ENCODE peak calls at places on chromosomes 6 and 20, in four cellular contexts. Q is breast epithelium, B is HCT116, N is heart left ventricle. J is an unnamed sample.
A peak's percentile ranks its signal among the peaks of the same experiment; 100 is the strongest.

GRCh38 chr6:147834377-147834776 is 325.9 kb downstream of the SAMD5 start:
- DNase-seq in Q (no peak), N (no peak), B (no peak), J (no peak)

GRCh38 chr6:91099501-91099900 is 512.6 kb upstream of the MAP3K7 start:
- DNase-seq in B (no peak), N (no peak), Q (no peak), J (no peak)

GRCh38 chr20:4602297-4602631 is 119.4 kb upstream of the PRND start:
- DNase-seq in B (no peak), N (no peak), Q (no peak), J (no peak)

GRCh38 chr6:169145476-169145875 is 108.2 kb downstream of the THBS2 start:
- DNase-seq in Q (no peak), B (no peak), N (no peak), J (no peak)

GRCh38 chr6:7073810-7074525 is 33.8 kb upstream of the RREB1 start:
- DNase-seq in N (peak; percentile 64), B (no peak), Q (no peak), J (no peak)

GRCh38 chr6:34795836-34796425 is 4.0 kb downstream of the BLTP3A start:
- DNase-seq in N (no peak), B (no peak), Q (no peak), J (no peak)

GRCh38 chr6:52575490-52575868 is 1.4 kb downstream of the TRAM2 start:
- DNase-seq in B (no peak), Q (no peak), N (no peak), J (no peak)

GRCh38 chr20:33419140-33419974 is 18.0 kb upstream of the CDK5RAP1 start:
- DNase-seq in Q (no peak), B (no peak), N (peak; percentile 82), J (no peak)

GRCh38 chr6:134503542-134504281 is 185.8 kb upstream of the SGK1 start:
- DNase-seq in Q (no peak), B (no peak), N (no peak), J (no peak)

GRCh38 chr6:100134703-100135102 is 140.7 kb upstream of the MCHR2 start:
- DNase-seq in B (no peak), N (no peak), Q (no peak), J (no peak)

GRCh38 chr6:14612016-14612415 is 494.4 kb downstream of the CD83 start:
- DNase-seq in N (no peak), Q (no peak), B (no peak), J (no peak)

GRCh38 chr6:56551409-56552120 is 91.1 kb downstream of the DST start:
- DNase-seq in Q (no peak), B (no peak), N (no peak), J (no peak)

GRCh38 chr20:58267389-58268215 is 39.1 kb upstream of the ANKRD60 start:
- DNase-seq in B (no peak), Q (no peak), N (no peak), J (no peak)

GRCh38 chr6:125102901-125103300 is 50.7 kb upstream of the TPD52L1 start:
- DNase-seq in Q (no peak), B (peak; percentile 21), N (no peak), J (no peak)

GRCh38 chr6:126047648-126048047 is 61.3 kb downstream of the TRMT11 start:
- DNase-seq in B (no peak), N (no peak), Q (no peak), J (no peak)

GRCh38 chr6:40640591-40641293 is 53.6 kb upstream of the LRFN2 start:
- DNase-seq in Q (no peak), B (no peak), N (no peak), J (no peak)

GRCh38 chr20:43603124-43603523 is 12.4 kb downstream of the IFT52 start:
- DNase-seq in N (no peak), Q (no peak), B (no peak), J (no peak)

GRCh38 chr20:23606652-23607049 is 934 bp upstream of the CST9 start:
- DNase-seq in B (peak; percentile 54), N (peak; percentile 88), Q (peak; percentile 85), J (peak; percentile 79)

GRCh38 chr6:45595010-45595851 is 217.5 kb upstream of the SUPT3H start:
- DNase-seq in N (no peak), Q (no peak), B (no peak), J (no peak)

GRCh38 chr6:131519670-131520436 is 53.2 kb upstream of the ARG1 start:
- DNase-seq in B (peak; percentile 40), Q (no peak), N (no peak), J (no peak)

GRCh38 chr6:98928688-98929087 is 19.1 kb downstream of the FBXL4 start:
- DNase-seq in N (no peak), B (no peak), Q (no peak), J (no peak)

GRCh38 chr6:24719125-24719931 is at the start of gene C6orf62:
- DNase-seq in B (no peak), Q (no peak), N (no peak), J (no peak)

DNA sequence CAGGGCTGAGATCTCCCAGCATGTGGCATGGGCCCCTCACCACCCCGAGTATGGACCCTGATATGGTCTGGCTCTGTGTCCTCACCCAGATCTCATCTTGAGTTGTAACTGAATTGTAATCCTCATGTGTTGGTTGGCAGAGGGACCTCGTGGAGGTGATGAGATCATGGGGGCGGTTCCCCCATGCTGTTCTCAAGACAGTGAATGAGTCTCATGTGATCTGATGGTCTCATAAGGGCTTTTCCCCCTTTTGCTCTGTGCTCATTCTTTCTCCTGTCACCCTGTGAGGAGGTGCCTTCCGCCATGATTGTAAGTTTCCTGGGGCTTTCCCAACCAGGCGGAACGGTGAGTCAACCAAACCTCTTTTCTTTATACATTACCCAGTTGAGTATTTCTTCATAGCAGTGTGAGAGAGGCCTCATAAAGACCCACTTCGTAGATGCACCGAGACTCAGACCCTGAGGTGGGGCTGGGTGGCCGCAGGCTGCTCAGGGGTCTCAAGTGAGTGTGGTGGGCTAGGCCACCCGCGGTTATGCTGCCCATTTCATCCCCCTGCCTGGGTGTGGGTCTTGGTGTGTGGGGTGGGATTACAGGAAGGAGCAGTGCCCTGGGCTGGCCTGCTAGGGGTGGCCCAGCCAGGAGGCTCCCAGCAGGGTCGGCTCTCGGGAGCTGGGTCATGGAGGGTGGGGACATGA is 26.2 kb upstream of the GATA5 start:
- DNase-seq in Q (no peak), N (no peak), B (no peak), J (no peak)
- TF ChIP-seq POLR2A in Q (no peak), N (no peak), B (no peak), J (no peak)

DNA sequence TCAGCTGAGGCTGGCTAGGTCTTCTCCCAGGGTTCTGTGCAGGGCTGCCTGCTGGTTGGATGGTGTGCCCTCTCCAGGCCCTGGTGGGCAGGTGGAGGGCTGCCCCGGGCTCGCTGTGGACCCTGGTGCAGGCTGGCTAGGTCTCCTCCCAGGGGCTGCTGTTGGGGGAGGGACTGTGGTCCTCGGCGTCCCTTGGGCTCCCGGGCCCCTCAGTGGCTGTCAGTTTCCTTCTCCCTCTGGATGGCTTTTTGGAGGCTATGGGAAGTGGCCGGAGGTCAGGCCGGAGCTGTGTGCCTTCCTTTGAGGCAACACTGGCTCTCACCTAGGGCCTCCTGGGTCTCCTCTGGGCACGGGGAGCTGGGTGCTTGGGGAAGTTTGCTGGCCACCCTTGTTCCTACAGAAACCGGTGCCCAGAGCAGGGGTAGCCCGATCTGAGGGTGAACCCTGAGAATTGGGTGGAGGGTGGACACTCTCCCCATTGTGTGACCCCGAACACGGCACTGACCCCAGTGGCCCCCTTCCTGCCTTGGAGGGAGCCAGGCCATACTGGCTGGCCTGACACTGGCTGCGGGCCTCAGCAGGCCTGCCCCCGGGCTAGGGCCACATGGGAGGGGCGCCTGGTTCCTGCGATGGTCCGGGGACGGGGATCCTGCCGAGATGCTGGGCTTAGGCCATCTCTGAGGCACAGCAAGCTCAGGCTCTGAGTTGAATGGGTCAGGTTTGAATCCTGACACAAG is 3.8 kb upstream of the CABLES2 start:
- DNase-seq in N (no peak), B (no peak), Q (no peak), J (no peak)
- H3K4me1 ChIP-seq in N (no peaks in the 10 kb centered on the region), B (peaks cover 33% of the 10 kb centered on the region), Q (peaks cover 26% of the 10 kb centered on the region), J (peaks cover 6% of the 10 kb centered on the region)

GRCh38 chr6:37435816-37436215 is 2.8 kb downstream of the CMTR1 start:
- DNase-seq in N (no peak), Q (no peak), B (no peak), J (no peak)

GRCh38 chr6:37433657-37434271 is 743 bp downstream of the CMTR1 start:
- DNase-seq in N (peak; percentile 64), B (no peak), Q (no peak), J (peak; percentile 50)

GRCh38 chr6:37432590-37432915 is 468 bp upstream of the CMTR1 start:
- DNase-seq in B (no peak), Q (no peak), N (no peak), J (no peak)

GRCh38 chr6:37435373-37435772 is 2.4 kb downstream of the CMTR1 start:
- DNase-seq in B (no peak), Q (no peak), N (no peak), J (no peak)

GRCh38 chr6:37432916-37433656 is at the start of gene CMTR1:
- DNase-seq in Q (peak; percentile 93), N (peak; percentile 99), B (peak; percentile 62), J (peak; percentile 98)
- TF ChIP-seq POLR2A in Q (peak; percentile 53), N (no peak), B (peak; percentile 82), J (peak; percentile 74)

GRCh38 chr20:19784511-19785172 is 26.6 kb downstream of the RIN2 start:
- DNase-seq in Q (peak; percentile 59), B (peak; percentile 77), N (no peak), J (peak; percentile 54)

GRCh38 chr20:19785886-19786285 is 27.8 kb downstream of the RIN2 start:
- DNase-seq in B (no peak), Q (no peak), N (no peak), J (no peak)

GRCh38 chr20:19782669-19783068 is 24.6 kb downstream of the RIN2 start:
- DNase-seq in Q (no peak), N (no peak), B (no peak), J (no peak)

GRCh38 chr20:19785173-19785799 is 27.2 kb downstream of the RIN2 start:
- DNase-seq in B (no peak), Q (no peak), N (no peak), J (no peak)

DNA sequence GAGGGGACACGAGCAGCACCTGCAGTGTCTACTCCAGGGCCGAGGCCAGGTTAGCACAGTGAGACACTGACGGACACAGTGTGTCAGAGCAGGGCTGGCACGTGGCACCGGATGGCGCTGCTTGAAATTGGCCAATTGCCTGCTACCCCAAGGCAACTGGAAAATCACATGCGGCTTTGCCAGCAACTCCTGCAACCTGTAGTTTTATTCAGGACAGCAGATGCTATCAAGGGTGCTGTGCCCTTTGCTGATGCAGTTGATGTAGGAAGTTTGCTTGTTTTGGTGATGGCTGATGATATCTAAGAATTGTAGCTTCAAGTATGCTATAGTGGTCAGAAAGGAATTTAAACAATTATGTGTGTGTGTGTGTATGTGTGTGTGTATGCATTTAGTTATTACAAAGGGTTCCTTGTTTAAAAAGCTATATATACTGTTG is 25.9 kb downstream of the RIN2 start:
- DNase-seq in Q (peak; percentile 89), B (no peak), N (peak; percentile 72), J (peak; percentile 54)
- H3K4me1 ChIP-seq in Q (peaks cover 28% of the 10 kb centered on the region), B (peaks cover 17% of the 10 kb centered on the region), N (peaks cover 12% of the 10 kb centered on the region), J (peaks cover 13% of the 10 kb centered on the region)

GRCh38 chr20:35702051-35702823 is 3.0 kb downstream of the ROMO1 start:
- DNase-seq in Q (no peak), B (no peak), N (no peak), J (no peak)
- TF ChIP-seq POLR2A in Q (no peak), B (no peak), N (no peak), J (peak; percentile 6)

GRCh38 chr6:136435096-136435495 is 115.1 kb downstream of the MAP7 start:
- DNase-seq in B (no peak), Q (no peak), N (no peak), J (no peak)

GRCh38 chr6:136440187-136440582 is 110.0 kb downstream of the MAP7 start:
- DNase-seq in N (no peak), B (no peak), Q (no peak), J (no peak)

GRCh38 chr6:136439514-136440186 is 110.6 kb downstream of the MAP7 start:
- DNase-seq in Q (no peak), N (no peak), B (no peak), J (no peak)

GRCh38 chr6:136438445-136438844 is 111.8 kb downstream of the MAP7 start:
- DNase-seq in N (no peak), Q (no peak), B (no peak), J (no peak)

GRCh38 chr6:136437246-136437645 is 113.0 kb downstream of the MAP7 start:
- DNase-seq in N (no peak), B (no peak), Q (no peak), J (no peak)
- H3K4me1 ChIP-seq in N (no peaks in the 10 kb centered on the region), B (no peaks in the 10 kb centered on the region), Q (no peaks in the 10 kb centered on the region), J (peaks cover 28% of the 10 kb centered on the region)